ENCODE peak calls at places on chromosomes 1 and 21, in four cellular contexts. A is K562, I is HepG2, C is GM12878. F is an unnamed sample.
A peak's percentile ranks its signal among the peaks of the same experiment; 100 is the strongest.

GRCh38 chr1:164559342-164560070 is 522 bp downstream of the PBX1 start:
- DNase-seq in C (no peak), I (peak; percentile 3), A (no peak), F (peak; percentile 15)

GRCh38 chr1:238089615-238090014 is 198.9 kb upstream of the ZP4 start:
- DNase-seq in I (no peak), C (no peak), A (no peak), F (no peak)

GRCh38 chr1:44664730-44665370 is 9.4 kb downstream of the TMEM53 start:
- DNase-seq in C (no peak), A (no peak), I (no peak), F (no peak)

GRCh38 chr1:99010679-99011078 is 6.0 kb upstream of the PLPPR5 start:
- DNase-seq in I (no peak), C (no peak), A (no peak), F (no peak)

GRCh38 chr1:25805863-25806225 is 5.9 kb downstream of the SELENON start:
- DNase-seq in A (no peak), C (no peak), I (no peak), F (no peak)

GRCh38 chr1:97204468-97204867 is 482.9 kb downstream of the PTBP2 start:
- DNase-seq in C (no peak), I (no peak), A (no peak), F (no peak)

GRCh38 chr1:43272576-43273571 is 3.1 kb downstream of the TMEM125 start:
- DNase-seq in C (no peak), I (no peak), A (no peak), F (no peak)

GRCh38 chr1:229434641-229435051 is 752 bp upstream of the ACTA1 start:
- DNase-seq in I (no peak), C (no peak), A (no peak), F (no peak)

GRCh38 chr1:108831225-108831624 is 25.7 kb downstream of the AKNAD1 start:
- DNase-seq in A (no peak), I (no peak), C (no peak), F (peak; percentile 34)

GRCh38 chr21:15455819-15456462 is 273.8 kb upstream of the USP25 start:
- DNase-seq in C (no peak), A (no peak), I (peak; percentile 91), F (no peak)

GRCh38 chr1:51320967-51321923 is 9.1 kb downstream of the TTC39A start:
- DNase-seq in I (no peak), C (no peak), A (no peak), F (no peak)

GRCh38 chr1:54287176-54287650 is 87.2 kb downstream of the MRPL37 start:
- DNase-seq in I (no peak), C (no peak), A (peak; percentile 75), F (no peak)

GRCh38 chr1:167991546-167991945 is 54.7 kb upstream of the MPC2 start:
- DNase-seq in I (no peak), C (no peak), A (no peak), F (no peak)

GRCh38 chr1:231214918-231215675 is 25.9 kb upstream of the GNPAT start:
- DNase-seq in A (no peak), I (no peak), C (no peak), F (no peak)

GRCh38 chr1:243642936-243643335 is 207.1 kb downstream of the AKT3 start:
- DNase-seq in A (no peak), C (no peak), I (no peak), F (peak; percentile 21)

GRCh38 chr1:229116114-229116513 is 154.8 kb upstream of the RAB4A start:
- DNase-seq in I (no peak), C (no peak), A (no peak), F (no peak)

GRCh38 chr1:93427656-93428055 is 20.3 kb upstream of the FNBP1L start:
- DNase-seq in C (no peak), I (no peak), A (no peak), F (no peak)

GRCh38 chr1:64917907-64918306 is 48.4 kb downstream of the JAK1 start:
- DNase-seq in A (no peak), C (no peak), I (no peak), F (no peak)

GRCh38 chr1:64922336-64922735 is 44.0 kb downstream of the JAK1 start:
- DNase-seq in I (no peak), C (no peak), A (no peak), F (no peak)

GRCh38 chr1:64921761-64922160 is 44.6 kb downstream of the JAK1 start:
- DNase-seq in C (no peak), A (no peak), I (peak; percentile 42), F (no peak)

GRCh38 chr1:64923294-64923718 is 43.0 kb downstream of the JAK1 start:
- DNase-seq in I (no peak), A (no peak), C (no peak), F (no peak)

GRCh38 chr1:64920936-64921589 is 45.3 kb downstream of the JAK1 start:
- DNase-seq in C (no peak), I (no peak), A (no peak), F (no peak)
- TF ChIP-seq SMC3 in C (no peak), I (no peak), A (no peak), F (no peak)

GRCh38 chr21:32184059-32184458 is 94.8 kb downstream of the MIS18A start:
- DNase-seq in C (no peak), A (no peak), I (no peak), F (no peak)

GRCh38 chr21:32185103-32185502 is 93.7 kb downstream of the MIS18A start:
- DNase-seq in I (no peak), C (no peak), A (no peak), F (no peak)

GRCh38 chr21:32185726-32186125 is 93.1 kb downstream of the MIS18A start:
- DNase-seq in A (no peak), I (no peak), C (no peak), F (no peak)

GRCh38 chr21:32182449-32182848 is 96.4 kb downstream of the MIS18A start:
- DNase-seq in C (no peak), A (no peak), I (no peak), F (no peak)

DNA sequence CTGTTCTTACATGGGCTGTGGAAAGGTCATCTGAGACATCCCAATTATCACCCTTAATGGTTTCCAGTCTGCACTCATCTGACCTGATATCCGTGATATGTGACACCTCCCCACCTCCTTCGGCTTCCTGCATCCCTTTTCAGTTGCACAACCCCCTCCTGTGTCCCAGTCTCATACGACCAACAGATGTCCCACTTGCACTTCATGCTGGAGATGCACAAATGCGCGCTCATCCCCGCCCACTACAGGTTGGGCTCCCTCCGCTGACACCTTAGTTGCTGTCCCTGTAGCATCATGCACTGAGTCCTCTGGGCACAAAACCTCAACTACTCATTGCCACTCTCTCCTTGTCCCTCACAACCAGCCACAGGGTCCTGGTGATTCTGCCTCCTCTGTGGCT is 94.4 kb downstream of the MIS18A start:
- DNase-seq in A (no peak), C (no peak), I (no peak), F (no peak)
- TF ChIP-seq ESRRA in A (no peak), C (no peak), I (no peak), F (no peak)

DNA sequence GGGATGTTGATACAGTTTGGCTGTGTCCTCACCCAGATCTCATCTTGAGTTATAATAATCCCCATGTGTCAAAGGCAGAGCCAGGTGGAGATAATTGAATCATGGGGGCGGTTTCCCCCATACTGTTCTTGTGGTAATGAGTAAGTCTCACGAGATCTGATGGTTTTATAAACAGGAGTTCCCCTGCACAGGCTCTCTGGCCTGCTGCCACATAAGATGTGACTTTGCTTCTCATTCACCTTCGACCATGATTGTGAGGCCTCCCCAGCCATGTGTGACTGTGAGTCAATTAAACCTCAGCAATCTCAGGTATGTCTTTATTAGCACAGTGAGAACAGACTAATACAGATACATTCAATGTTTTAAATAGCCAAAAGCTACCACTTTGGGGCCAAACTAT is 41.1 kb downstream of the SLC35F3 start:
- DNase-seq in A (no peak), C (peak; percentile 8), I (no peak), F (no peak)
- H3K4me2 ChIP-seq in A (no peak overlapping the region), C (no peak overlapping the region), I (no peak overlapping the region), F (peak overlapping the region; percentile 5)

DNA sequence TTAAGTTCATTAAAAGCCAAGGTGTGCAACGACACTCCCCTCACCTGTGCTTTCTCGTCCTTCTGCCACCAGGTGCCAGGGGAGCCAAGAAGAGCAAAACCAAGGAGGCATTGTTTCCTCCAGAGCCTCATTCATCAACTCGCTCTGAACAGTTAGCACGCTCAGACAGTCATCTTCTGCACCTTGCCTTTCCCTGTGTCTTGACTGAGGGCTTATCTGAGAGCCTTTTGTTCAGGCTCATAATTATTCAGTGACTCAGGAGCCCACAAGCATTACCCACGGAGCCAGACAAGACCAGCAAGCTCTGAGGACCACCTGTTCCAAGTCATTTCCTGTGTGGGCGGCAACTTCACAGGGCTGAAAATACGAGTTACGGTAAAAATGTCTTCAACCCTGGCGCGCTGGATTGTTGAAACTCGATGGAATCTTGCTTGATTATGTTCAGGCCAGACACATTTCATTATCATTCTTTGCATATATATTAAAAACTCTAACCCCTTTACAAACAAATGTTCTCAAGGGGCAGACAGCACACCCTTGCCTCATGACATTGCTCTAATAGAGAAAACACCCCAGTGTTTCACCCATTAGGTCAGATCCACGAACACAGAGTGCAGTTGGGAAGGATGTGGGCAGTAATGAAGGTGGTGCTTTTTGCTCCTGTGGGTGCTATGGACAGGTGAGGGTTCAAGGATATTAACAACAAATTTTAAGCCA is 89.7 kb upstream of the RUNX1 start:
- DNase-seq in A (peak; percentile 33), C (no peak), I (no peak), F (no peak)
- TF ChIP-seq SMC3 in A (no peak), C (no peak), I (no peak), F (no peak)

GRCh38 chr1:58879464-58879863 is 95.6 kb upstream of the JUN start:
- DNase-seq in A (no peak), I (no peak), C (no peak), F (no peak)

GRCh38 chr1:58880592-58880991 is 96.7 kb upstream of the JUN start:
- DNase-seq in C (no peak), A (no peak), I (no peak), F (no peak)

GRCh38 chr1:58883037-58883887 is 99.4 kb upstream of the JUN start:
- DNase-seq in I (peak; percentile 93), A (peak; percentile 53), C (no peak), F (peak; percentile 41)

GRCh38 chr1:58882322-58882951 is 98.6 kb upstream of the JUN start:
- DNase-seq in C (no peak), A (no peak), I (no peak), F (no peak)

DNA sequence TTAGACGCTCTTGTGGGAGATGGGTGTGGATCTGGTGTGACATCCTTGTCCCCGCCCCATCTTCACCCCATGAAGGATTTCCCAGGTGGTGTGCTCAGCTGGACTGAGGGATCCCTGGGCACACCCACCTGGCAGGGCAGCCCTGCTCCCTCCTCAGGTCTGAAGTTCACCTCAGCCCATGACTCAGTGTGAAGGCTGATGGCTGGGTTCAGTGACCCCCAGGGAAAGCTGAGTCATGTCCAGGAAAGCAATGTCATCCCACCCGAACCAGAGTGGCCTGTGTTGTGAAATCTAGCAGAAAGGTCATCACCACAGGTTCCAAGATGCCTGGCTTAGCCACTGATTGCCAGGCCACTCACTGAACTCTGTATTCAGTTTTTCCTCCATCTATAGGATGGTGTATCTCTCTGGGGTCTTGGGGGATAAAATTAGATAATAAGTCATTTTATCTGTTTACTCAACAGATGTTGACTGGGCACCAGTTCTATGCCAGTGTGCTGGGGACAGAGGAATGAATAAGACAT is 97.7 kb upstream of the JUN start:
- DNase-seq in C (no peak), I (peak; percentile 96), A (peak; percentile 86), F (peak; percentile 64)
- TF ChIP-seq ESRRA in C (no peak), I (peak; percentile 91), A (peak; percentile 80), F (peak; percentile 75)

DNA sequence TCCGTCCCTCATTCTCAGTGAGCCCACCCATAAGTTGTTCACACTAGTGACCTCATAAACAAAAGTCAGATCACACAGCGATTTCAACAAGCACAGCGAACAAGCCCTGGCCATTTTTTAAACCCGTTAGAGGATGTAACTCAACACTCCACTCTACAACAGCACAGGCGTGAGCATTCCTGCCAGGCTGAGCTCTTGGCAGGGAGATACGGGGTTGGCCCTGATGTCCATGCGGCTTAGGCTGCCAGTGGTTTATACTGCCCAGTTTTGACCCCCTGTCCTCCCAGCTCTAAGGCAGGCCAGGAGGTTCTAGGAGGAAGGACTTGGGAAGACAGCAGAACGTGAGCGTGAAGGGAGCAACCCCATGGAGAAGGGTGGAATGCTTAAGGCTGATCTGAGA is 35.0 kb downstream of the PARP1 start:
- DNase-seq in C (no peak), A (no peak), I (no peak), F (no peak)
- H3K4me2 ChIP-seq in C (no peak overlapping the region), A (no peak overlapping the region), I (no peak overlapping the region), F (no peak overlapping the region)

F was measured in A549.